ENCODE peak calls at places on chromosomes 4 and X, in four cellular contexts. F, N, V and G are unnamed samples.

GRCh38 chrX:23311731-23312130 is 22.9 kb upstream of the PTCHD1 start:
- DNase-seq in F (no peak), V (no peak), N (no peak), G (no peak)

GRCh38 chr4:26953361-26953760 is 92.7 kb downstream of the STIM2 start:
- DNase-seq in F (no peak), V (no peak), N (no peak), G (no peak)

GRCh38 chr4:28062562-28062961 is 1201.9 kb downstream of the STIM2 start:
- DNase-seq in V (no peak), N (no peak), F (peak; percentile 3), G (no peak)

GRCh38 chr4:139767168-139767567 is 101.5 kb downstream of the MGST2 start:
- DNase-seq in F (no peak), V (no peak), N (no peak), G (no peak)

GRCh38 chrX:2756534-2756933 is 4.7 kb downstream of the XG start:
- DNase-seq in N (no peak), V (no peak), F (no peak), G (no peak)

GRCh38 chr4:10698172-10698571 is 13.6 kb upstream of the CLNK start:
- DNase-seq in F (no peak), V (no peak), N (no peak), G (no peak)

GRCh38 chrX:20144491-20144890 is 2.9 kb upstream of the EIF1AX start:
- DNase-seq in F (no peak), V (no peak), N (peak; percentile 82), G (no peak)

GRCh38 chrX:54481751-54482150 is 14.3 kb downstream of the FGD1 start:
- DNase-seq in N (no peak), F (peak; percentile 74), V (no peak), G (peak; percentile 47)

GRCh38 chr4:98222306-98222705 is 38.9 kb upstream of the RAP1GDS1 start:
- DNase-seq in V (no peak), N (no peak), F (no peak), G (no peak)

GRCh38 chr4:75432683-75433082 is 81.5 kb downstream of the RCHY1 start:
- DNase-seq in N (peak; percentile 7), F (peak; percentile 82), V (no peak), G (peak; percentile 61)

GRCh38 chr4:25402521-25402920 is 25.5 kb downstream of the ANAPC4 start:
- DNase-seq in F (no peak), N (peak; percentile 66), V (no peak), G (no peak)

GRCh38 chrX:9899640-9900075 is 67.5 kb upstream of the CLDN34 start:
- DNase-seq in F (no peak), N (peak; percentile 91), V (no peak), G (no peak)

GRCh38 chrX:119266364-119266995 is 30.4 kb downstream of the PGRMC1 start:
- DNase-seq in N (peak; percentile 12), V (no peak), F (peak; percentile 8), G (no peak)

GRCh38 chrX:44462851-44463250 is 79.8 kb downstream of the FUNDC1 start:
- DNase-seq in F (no peak), N (peak; percentile 4), V (no peak), G (no peak)

GRCh38 chrX:38142598-38142997 is 78.1 kb downstream of the SRPX start:
- DNase-seq in F (no peak), N (peak; percentile 43), V (no peak), G (no peak)

GRCh38 chr4:186979966-186980745 is 256.5 kb upstream of the FAT1 start:
- DNase-seq in N (peak; percentile 66), F (no peak), V (no peak), G (no peak)

GRCh38 chr4:120801171-120801758 is 121.3 kb downstream of the PRDM5 start:
- DNase-seq in N (peak; percentile 78), V (no peak), F (no peak), G (no peak)

GRCh38 chrX:145002776-145003175 is 244.5 kb upstream of the SPANXN1 start:
- DNase-seq in F (peak; percentile 10), V (no peak), N (no peak), G (no peak)

DNA sequence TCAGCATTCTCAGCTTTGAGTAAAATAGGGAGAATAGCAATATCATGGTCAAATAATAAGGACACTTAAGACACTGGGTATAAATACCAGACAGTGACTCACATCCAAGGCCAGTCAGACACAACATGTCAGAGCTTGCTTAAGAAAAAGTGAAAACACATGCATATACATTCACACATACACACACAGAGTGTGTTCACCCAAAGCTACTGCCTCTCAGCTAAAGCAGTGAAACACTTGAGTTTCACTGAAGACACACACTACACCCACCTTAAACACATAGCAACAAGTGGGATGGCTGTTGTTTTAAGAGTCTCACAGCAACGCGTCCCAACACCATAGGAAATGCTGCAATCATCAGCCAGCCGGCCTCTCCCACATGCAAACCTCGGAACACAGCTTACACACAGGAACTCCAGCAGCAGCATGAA is 14.4 kb downstream of the SHROOM4 start:
- DNase-seq in F (no peak), N (peak; percentile 56), V (no peak), G (no peak)
- H3K18ac ChIP-seq in F (no peak overlapping the region), N (no peak overlapping the region), V (no peak overlapping the region), G (no peak overlapping the region)

GRCh38 chr4:138090918-138091659 is 151.1 kb downstream of the SLC7A11 start:
- DNase-seq in V (no peak), N (no peak), F (no peak), G (no peak)
- H3K56ac ChIP-seq in V (no peak overlapping the region), N (no peak overlapping the region), F (no peak overlapping the region), G (no peak overlapping the region)

GRCh38 chr4:7234355-7235029 is 42.2 kb downstream of the SORCS2 start:
- DNase-seq in F (no peak), V (no peak), N (no peak), G (no peak)

GRCh38 chr4:7233601-7234000 is 41.3 kb downstream of the SORCS2 start:
- DNase-seq in F (no peak), N (no peak), V (no peak), G (no peak)

GRCh38 chr4:7233006-7233580 is 40.8 kb downstream of the SORCS2 start:
- DNase-seq in F (no peak), V (no peak), N (no peak), G (no peak)

GRCh38 chr4:7235030-7235380 is 42.7 kb downstream of the SORCS2 start:
- DNase-seq in V (no peak), N (no peak), F (no peak), G (no peak)

GRCh38 chr4:7232061-7232616 is 39.8 kb downstream of the SORCS2 start:
- DNase-seq in V (no peak), F (no peak), N (no peak), G (no peak)
- H3K18ac ChIP-seq in V (no peak overlapping the region), F (no peak overlapping the region), N (no peak overlapping the region), G (no peak overlapping the region)

GRCh38 chr4:135694066-135694465 is 1492.5 kb upstream of the PABPC4L start:
- DNase-seq in N (no peak), F (no peak), V (no peak), G (no peak)
- H3K56ac ChIP-seq in N (no peak overlapping the region), F (no peak overlapping the region), V (no peak overlapping the region), G (no peak overlapping the region)

GRCh38 chr4:3760833-3761232 is 5.4 kb upstream of the ADRA2C start:
- DNase-seq in F (no peak), V (no peak), N (no peak), G (no peak)
- H3K18ac ChIP-seq in F (no peak overlapping the region), V (no peak overlapping the region), N (no peak overlapping the region), G (no peak overlapping the region)

GRCh38 chr4:73391774-73392173 is 12.3 kb upstream of the ALB start:
- DNase-seq in V (no peak), N (no peak), F (no peak), G (no peak)

GRCh38 chr4:73396304-73396703 is 7.8 kb upstream of the ALB start:
- DNase-seq in N (no peak), V (no peak), F (no peak), G (no peak)

GRCh38 chr4:73401412-73401811 is 2.7 kb upstream of the ALB start:
- DNase-seq in F (no peak), N (no peak), V (no peak), G (no peak)

GRCh38 chr4:73392936-73393335 is 11.2 kb upstream of the ALB start:
- DNase-seq in N (no peak), V (no peak), F (no peak), G (no peak)

GRCh38 chr4:73396993-73397972 is 6.8 kb upstream of the ALB start:
- DNase-seq in F (no peak), V (no peak), N (no peak), G (no peak)
- H3K56ac ChIP-seq in F (no peak overlapping the region), V (no peak overlapping the region), N (no peak overlapping the region), G (no peak overlapping the region)

GRCh38 chr4:94570558-94570957 is 118.8 kb downstream of the PDLIM5 start:
- DNase-seq in F (no peak), N (no peak), V (no peak), G (no peak)
- H3K18ac ChIP-seq in F (no peak overlapping the region), N (no peak overlapping the region), V (no peak overlapping the region), G (no peak overlapping the region)

GRCh38 chr4:141215972-141216761 is 4.5 kb upstream of the ZNF330 start:
- DNase-seq in N (no peak), V (no peak), F (no peak), G (no peak)
- H3K56ac ChIP-seq in N (no peak overlapping the region), V (no peak overlapping the region), F (no peak overlapping the region), G (no peak overlapping the region)